ENCODE peak calls at places on chromosomes 4 and X, in nine cellular contexts. One of them, this sample, is unnamed.

GRCh38 chr4:47160095-47160494 is 128.7 kb downstream of the GABRB1 start:
- DNase-seq in LoVo: no peak
- DNase-seq in NB4: peak; percentile 49
- DNase-seq in T-cell: no peak
- DNase-seq in brain microvascular endothelial cell: no peak
- DNase-seq in AG04449: no peak
- DNase-seq in prostate gland: no peak
- DNase-seq in germinal center: no peak
- DNase-seq in NCI-H1092 treated with DMSO at 0.1 percent for 48 hours: no peak
- DNase-seq in this sample: no peak

GRCh38 chrX:26631385-26631784 is 415.4 kb downstream of the MAGEB5 start:
- DNase-seq in LoVo: no peak
- DNase-seq in NB4: no peak
- DNase-seq in T-cell: no peak
- DNase-seq in brain microvascular endothelial cell: no peak
- DNase-seq in AG04449: no peak
- DNase-seq in prostate gland: no peak
- DNase-seq in germinal center: no peak
- DNase-seq in NCI-H1092 treated with DMSO at 0.1 percent for 48 hours: no peak
- DNase-seq in this sample: no peak

GRCh38 chr4:119271361-119272085 is 50.4 kb downstream of the FABP2 start:
- DNase-seq in LoVo: no peak
- DNase-seq in NB4: no peak
- DNase-seq in T-cell: no peak
- DNase-seq in brain microvascular endothelial cell: no peak
- DNase-seq in AG04449: no peak
- DNase-seq in prostate gland: no peak
- DNase-seq in germinal center: no peak
- DNase-seq in NCI-H1092 treated with DMSO at 0.1 percent for 48 hours: no peak
- DNase-seq in this sample: no peak

GRCh38 chr4:137993232-137993631 is 248.9 kb downstream of the SLC7A11 start:
- DNase-seq in LoVo: no peak
- DNase-seq in NB4: no peak
- DNase-seq in T-cell: no peak
- DNase-seq in brain microvascular endothelial cell: no peak
- DNase-seq in AG04449: no peak
- DNase-seq in prostate gland: no peak
- DNase-seq in germinal center: no peak
- DNase-seq in NCI-H1092 treated with DMSO at 0.1 percent for 48 hours: no peak
- DNase-seq in this sample: no peak

GRCh38 chr4:1577818-1578217 is 106.3 kb downstream of the FAM53A start:
- DNase-seq in LoVo: no peak
- DNase-seq in NB4: no peak
- DNase-seq in T-cell: no peak
- DNase-seq in brain microvascular endothelial cell: no peak
- DNase-seq in AG04449: no peak
- DNase-seq in prostate gland: no peak
- DNase-seq in germinal center: no peak
- DNase-seq in NCI-H1092 treated with DMSO at 0.1 percent for 48 hours: no peak
- DNase-seq in this sample: no peak

GRCh38 chr4:134132086-134132783 is 69.4 kb downstream of the PABPC4L start:
- DNase-seq in LoVo: no peak
- DNase-seq in NB4: no peak
- DNase-seq in T-cell: no peak
- DNase-seq in brain microvascular endothelial cell: no peak
- DNase-seq in AG04449: no peak
- DNase-seq in prostate gland: no peak
- DNase-seq in germinal center: no peak
- DNase-seq in NCI-H1092 treated with DMSO at 0.1 percent for 48 hours: no peak
- DNase-seq in this sample: no peak

GRCh38 chr4:14841801-14842748 is 160.2 kb upstream of the CPEB2 start:
- DNase-seq in LoVo: peak; percentile 85
- DNase-seq in NB4: peak; percentile 76
- DNase-seq in T-cell: no peak
- DNase-seq in brain microvascular endothelial cell: peak; percentile 33
- DNase-seq in AG04449: no peak
- DNase-seq in prostate gland: no peak
- DNase-seq in germinal center: no peak
- DNase-seq in NCI-H1092 treated with DMSO at 0.1 percent for 48 hours: peak; percentile 45
- DNase-seq in this sample: no peak

GRCh38 chrX:84339507-84340364 is 151.7 kb upstream of the RPS6KA6 start:
- DNase-seq in LoVo: no peak
- DNase-seq in NB4: peak; percentile 19
- DNase-seq in T-cell: no peak
- DNase-seq in brain microvascular endothelial cell: no peak
- DNase-seq in AG04449: no peak
- DNase-seq in prostate gland: no peak
- DNase-seq in germinal center: peak; percentile 2
- DNase-seq in NCI-H1092 treated with DMSO at 0.1 percent for 48 hours: peak; percentile 38
- DNase-seq in this sample: peak; percentile 3

GRCh38 chr4:152784490-152785195 is 4.9 kb downstream of the ARFIP1 start:
- DNase-seq in LoVo: no peak
- DNase-seq in NB4: peak; percentile 70
- DNase-seq in T-cell: no peak
- DNase-seq in brain microvascular endothelial cell: peak; percentile 53
- DNase-seq in AG04449: no peak
- DNase-seq in prostate gland: no peak
- DNase-seq in germinal center: no peak
- DNase-seq in NCI-H1092 treated with DMSO at 0.1 percent for 48 hours: no peak
- DNase-seq in this sample: peak; percentile 22

GRCh38 chr4:156981262-156981661 is 9.7 kb upstream of the PDGFC start:
- DNase-seq in LoVo: no peak
- DNase-seq in NB4: no peak
- DNase-seq in T-cell: no peak
- DNase-seq in brain microvascular endothelial cell: no peak
- DNase-seq in AG04449: no peak
- DNase-seq in prostate gland: no peak
- DNase-seq in germinal center: no peak
- DNase-seq in NCI-H1092 treated with DMSO at 0.1 percent for 48 hours: no peak
- DNase-seq in this sample: no peak

GRCh38 chrX:14802943-14803710 is 69.7 kb downstream of the FANCB start:
- DNase-seq in LoVo: no peak
- DNase-seq in NB4: no peak
- DNase-seq in T-cell: no peak
- DNase-seq in brain microvascular endothelial cell: no peak
- DNase-seq in AG04449: peak; percentile 5
- DNase-seq in prostate gland: no peak
- DNase-seq in germinal center: no peak
- DNase-seq in NCI-H1092 treated with DMSO at 0.1 percent for 48 hours: no peak
- DNase-seq in this sample: no peak

GRCh38 chr4:53777244-53777984 is 186.1 kb upstream of the LNX1 start:
- DNase-seq in LoVo: no peak
- DNase-seq in NB4: peak; percentile 30
- DNase-seq in T-cell: no peak
- DNase-seq in brain microvascular endothelial cell: peak; percentile 67
- DNase-seq in AG04449: no peak
- DNase-seq in prostate gland: no peak
- DNase-seq in germinal center: no peak
- DNase-seq in NCI-H1092 treated with DMSO at 0.1 percent for 48 hours: no peak
- DNase-seq in this sample: no peak

GRCh38 chr4:31052519-31052918 is 332.4 kb downstream of the PCDH7 start:
- DNase-seq in LoVo: no peak
- DNase-seq in NB4: no peak
- DNase-seq in T-cell: no peak
- DNase-seq in brain microvascular endothelial cell: no peak
- DNase-seq in AG04449: no peak
- DNase-seq in prostate gland: no peak
- DNase-seq in germinal center: no peak
- DNase-seq in NCI-H1092 treated with DMSO at 0.1 percent for 48 hours: no peak
- DNase-seq in this sample: no peak

GRCh38 chr4:24753519-24753918 is 41.9 kb upstream of the SOD3 start:
- DNase-seq in LoVo: no peak
- DNase-seq in NB4: no peak
- DNase-seq in T-cell: no peak
- DNase-seq in brain microvascular endothelial cell: peak; percentile 36
- DNase-seq in AG04449: no peak
- DNase-seq in prostate gland: no peak
- DNase-seq in germinal center: no peak
- DNase-seq in NCI-H1092 treated with DMSO at 0.1 percent for 48 hours: no peak
- DNase-seq in this sample: no peak

GRCh38 chr4:67134616-67135015 is 410.7 kb downstream of the CENPC start:
- DNase-seq in LoVo: no peak
- DNase-seq in NB4: no peak
- DNase-seq in T-cell: no peak
- DNase-seq in brain microvascular endothelial cell: peak; percentile 11
- DNase-seq in AG04449: no peak
- DNase-seq in prostate gland: no peak
- DNase-seq in germinal center: no peak
- DNase-seq in NCI-H1092 treated with DMSO at 0.1 percent for 48 hours: no peak
- DNase-seq in this sample: no peak

GRCh38 chrX:129938081-129938480 is 32.1 kb downstream of the UTP14A start:
- DNase-seq in LoVo: no peak
- DNase-seq in NB4: no peak
- DNase-seq in T-cell: no peak
- DNase-seq in brain microvascular endothelial cell: no peak
- DNase-seq in AG04449: no peak
- DNase-seq in prostate gland: no peak
- DNase-seq in germinal center: no peak
- DNase-seq in NCI-H1092 treated with DMSO at 0.1 percent for 48 hours: no peak
- DNase-seq in this sample: no peak

GRCh38 chr4:66693694-66694093 is 851.6 kb downstream of the CENPC start:
- DNase-seq in LoVo: no peak
- DNase-seq in NB4: no peak
- DNase-seq in T-cell: no peak
- DNase-seq in brain microvascular endothelial cell: no peak
- DNase-seq in AG04449: no peak
- DNase-seq in prostate gland: no peak
- DNase-seq in germinal center: no peak
- DNase-seq in NCI-H1092 treated with DMSO at 0.1 percent for 48 hours: no peak
- DNase-seq in this sample: no peak

GRCh38 chrX:153938226-153938786 is 3.5 kb upstream of the NAA10 start:
- DNase-seq in LoVo: no peak
- DNase-seq in NB4: no peak
- DNase-seq in T-cell: no peak
- DNase-seq in brain microvascular endothelial cell: no peak
- DNase-seq in AG04449: no peak
- DNase-seq in prostate gland: no peak
- DNase-seq in germinal center: no peak
- DNase-seq in NCI-H1092 treated with DMSO at 0.1 percent for 48 hours: no peak
- DNase-seq in this sample: no peak

GRCh38 chrX:150364347-150365050 is 1.4 kb downstream of the MAMLD1 start:
- DNase-seq in LoVo: peak; percentile 8
- DNase-seq in NB4: peak; percentile 46
- DNase-seq in T-cell: no peak
- DNase-seq in brain microvascular endothelial cell: no peak
- DNase-seq in AG04449: no peak
- DNase-seq in prostate gland: no peak
- DNase-seq in germinal center: peak; percentile 2
- DNase-seq in NCI-H1092 treated with DMSO at 0.1 percent for 48 hours: peak; percentile 49
- DNase-seq in this sample: no peak

GRCh38 chrX:112851806-112852205 is 11.2 kb upstream of the AMOT start:
- DNase-seq in LoVo: no peak
- DNase-seq in NB4: no peak
- DNase-seq in T-cell: no peak
- DNase-seq in brain microvascular endothelial cell: no peak
- DNase-seq in AG04449: no peak
- DNase-seq in prostate gland: no peak
- DNase-seq in germinal center: no peak
- DNase-seq in NCI-H1092 treated with DMSO at 0.1 percent for 48 hours: no peak
- DNase-seq in this sample: no peak

This sample was measured in OCI-LY7.